ENCODE peak calls at places on chromosome 6, in six cellular contexts. N, L, Z, X, C and J are unnamed samples.

GRCh38 chr6:35237466-35237865 is 22.1 kb upstream of the ZNF76 start:
- DNase-seq in N (no peak), L (no peak), Z (no peak), X (no peak), C (no peak), J (no peak)

GRCh38 chr6:32868257-32868788 is 14.3 kb downstream of the PSMB9 start:
- DNase-seq in N (peak), L (peak), Z (no peak), X (peak), C (peak), J (peak)

GRCh38 chr6:62043079-62043478 is 242.9 kb downstream of the KHDRBS2 start:
- DNase-seq in N (no peak), L (no peak), Z (no peak), X (no peak), C (no peak), J (no peak)

GRCh38 chr6:154218336-154218735 is 138.3 kb downstream of the IPCEF1 start:
- DNase-seq in N (no peak), L (no peak), Z (no peak), X (no peak), C (no peak), J (no peak)

GRCh38 chr6:10855233-10855632 is 16.9 kb upstream of the MAK start:
- DNase-seq in N (no peak), L (no peak), Z (no peak), X (no peak), C (no peak), J (no peak)

GRCh38 chr6:111805511-111806181 is 67.6 kb downstream of the FYN start:
- DNase-seq in N (peak), L (no peak), Z (peak), X (no peak), C (peak), J (no peak)

GRCh38 chr6:149306967-149307366 is 10.5 kb upstream of the TAB2 start:
- DNase-seq in N (peak), L (no peak), Z (no peak), X (no peak), C (no peak), J (no peak)

GRCh38 chr6:4820704-4821276 is 44.6 kb downstream of the CDYL start:
- DNase-seq in N (peak), L (no peak), Z (no peak), X (no peak), C (no peak), J (no peak)

GRCh38 chr6:15439410-15440022 is 193.6 kb downstream of the JARID2 start:
- DNase-seq in N (peak), L (no peak), Z (no peak), X (no peak), C (no peak), J (no peak)

GRCh38 chr6:140486468-140487361 is 1112.3 kb upstream of the CITED2 start:
- DNase-seq in N (peak), L (no peak), Z (no peak), X (no peak), C (no peak), J (no peak)

GRCh38 chr6:142530566-142530965 is 228.8 kb downstream of the ADGRG6 start:
- DNase-seq in N (peak), L (no peak), Z (no peak), X (no peak), C (no peak), J (no peak)